ENCODE peak calls at places on chromosome X, in nine cellular contexts. One of them, this sample, is unnamed.

GRCh38 chrX:70979136-70979762 is 48.4 kb upstream of the SLC7A3 start:
- DNase-seq in NCI-H1105: no peak
- DNase-seq in LoVo: peak
- DNase-seq in foreskin fibroblast: peak
- DNase-seq in SK-N-SH: peak
- DNase-seq in iris pigment epithelial cell: peak
- DNase-seq in stimulated activated naive CD8-positive, alpha-beta T cell treated with anti-CD3 and anti-CD28 coated beads, Interleukin-15, Interleukin-2, amounts not matched to agents 100 U/mL and 50 U/mL, for 24 hours: peak
- DNase-seq in stimulated activated CD4-positive, alpha-beta T cell treated with anti-CD3 and anti-CD28 coated beads, TNF-alpha, amount 100 ng/mL, for 48 hours: no peak
- DNase-seq in OCI-LY7: no peak
- DNase-seq in this sample: no peak

GRCh38 chrX:13357925-13358324 is 38.1 kb upstream of the ATXN3L start:
- DNase-seq in NCI-H1105: peak
- DNase-seq in LoVo: no peak
- DNase-seq in foreskin fibroblast: no peak
- DNase-seq in SK-N-SH: no peak
- DNase-seq in iris pigment epithelial cell: peak
- DNase-seq in stimulated activated naive CD8-positive, alpha-beta T cell treated with anti-CD3 and anti-CD28 coated beads, Interleukin-15, Interleukin-2, amounts not matched to agents 100 U/mL and 50 U/mL, for 24 hours: no peak
- DNase-seq in stimulated activated CD4-positive, alpha-beta T cell treated with anti-CD3 and anti-CD28 coated beads, TNF-alpha, amount 100 ng/mL, for 48 hours: no peak
- DNase-seq in OCI-LY7: no peak
- DNase-seq in this sample: no peak

GRCh38 chrX:150198776-150199175 is 164.3 kb upstream of the MAMLD1 start:
- DNase-seq in NCI-H1105: no peak
- DNase-seq in LoVo: no peak
- DNase-seq in foreskin fibroblast: no peak
- DNase-seq in SK-N-SH: no peak
- DNase-seq in iris pigment epithelial cell: no peak
- DNase-seq in stimulated activated naive CD8-positive, alpha-beta T cell treated with anti-CD3 and anti-CD28 coated beads, Interleukin-15, Interleukin-2, amounts not matched to agents 100 U/mL and 50 U/mL, for 24 hours: no peak
- DNase-seq in stimulated activated CD4-positive, alpha-beta T cell treated with anti-CD3 and anti-CD28 coated beads, TNF-alpha, amount 100 ng/mL, for 48 hours: no peak
- DNase-seq in OCI-LY7: no peak
- DNase-seq in this sample: no peak

GRCh38 chrX:127038065-127038464 is 218.5 kb downstream of the PRR32 start:
- DNase-seq in NCI-H1105: no peak
- DNase-seq in LoVo: no peak
- DNase-seq in foreskin fibroblast: no peak
- DNase-seq in SK-N-SH: no peak
- DNase-seq in iris pigment epithelial cell: no peak
- DNase-seq in stimulated activated naive CD8-positive, alpha-beta T cell treated with anti-CD3 and anti-CD28 coated beads, Interleukin-15, Interleukin-2, amounts not matched to agents 100 U/mL and 50 U/mL, for 24 hours: no peak
- DNase-seq in stimulated activated CD4-positive, alpha-beta T cell treated with anti-CD3 and anti-CD28 coated beads, TNF-alpha, amount 100 ng/mL, for 48 hours: no peak
- DNase-seq in OCI-LY7: no peak
- DNase-seq in this sample: no peak

GRCh38 chrX:101408530-101408836 is 461 bp downstream of the HNRNPH2 start:
- DNase-seq in NCI-H1105: no peak
- DNase-seq in LoVo: no peak
- DNase-seq in foreskin fibroblast: no peak
- DNase-seq in SK-N-SH: no peak
- DNase-seq in iris pigment epithelial cell: no peak
- DNase-seq in stimulated activated naive CD8-positive, alpha-beta T cell treated with anti-CD3 and anti-CD28 coated beads, Interleukin-15, Interleukin-2, amounts not matched to agents 100 U/mL and 50 U/mL, for 24 hours: no peak
- DNase-seq in stimulated activated CD4-positive, alpha-beta T cell treated with anti-CD3 and anti-CD28 coated beads, TNF-alpha, amount 100 ng/mL, for 48 hours: no peak
- DNase-seq in OCI-LY7: no peak
- DNase-seq in this sample: no peak

GRCh38 chrX:68440940-68441339 is 7.6 kb upstream of the OPHN1 start:
- DNase-seq in NCI-H1105: peak
- DNase-seq in LoVo: peak
- DNase-seq in foreskin fibroblast: no peak
- DNase-seq in SK-N-SH: peak
- DNase-seq in iris pigment epithelial cell: peak
- DNase-seq in stimulated activated naive CD8-positive, alpha-beta T cell treated with anti-CD3 and anti-CD28 coated beads, Interleukin-15, Interleukin-2, amounts not matched to agents 100 U/mL and 50 U/mL, for 24 hours: no peak
- DNase-seq in stimulated activated CD4-positive, alpha-beta T cell treated with anti-CD3 and anti-CD28 coated beads, TNF-alpha, amount 100 ng/mL, for 48 hours: no peak
- DNase-seq in OCI-LY7: no peak
- DNase-seq in this sample: no peak

GRCh38 chrX:11430266-11430665 is 137.1 kb downstream of the AMELX start:
- DNase-seq in NCI-H1105: no peak
- DNase-seq in LoVo: no peak
- DNase-seq in foreskin fibroblast: no peak
- DNase-seq in SK-N-SH: no peak
- DNase-seq in iris pigment epithelial cell: peak
- DNase-seq in stimulated activated naive CD8-positive, alpha-beta T cell treated with anti-CD3 and anti-CD28 coated beads, Interleukin-15, Interleukin-2, amounts not matched to agents 100 U/mL and 50 U/mL, for 24 hours: no peak
- DNase-seq in stimulated activated CD4-positive, alpha-beta T cell treated with anti-CD3 and anti-CD28 coated beads, TNF-alpha, amount 100 ng/mL, for 48 hours: no peak
- DNase-seq in OCI-LY7: no peak
- DNase-seq in this sample: no peak

GRCh38 chrX:39519566-39520301 is 578.0 kb downstream of the BCOR start:
- DNase-seq in NCI-H1105: peak
- DNase-seq in LoVo: no peak
- DNase-seq in foreskin fibroblast: no peak
- DNase-seq in SK-N-SH: no peak
- DNase-seq in iris pigment epithelial cell: no peak
- DNase-seq in stimulated activated naive CD8-positive, alpha-beta T cell treated with anti-CD3 and anti-CD28 coated beads, Interleukin-15, Interleukin-2, amounts not matched to agents 100 U/mL and 50 U/mL, for 24 hours: no peak
- DNase-seq in stimulated activated CD4-positive, alpha-beta T cell treated with anti-CD3 and anti-CD28 coated beads, TNF-alpha, amount 100 ng/mL, for 48 hours: no peak
- DNase-seq in OCI-LY7: no peak
- DNase-seq in this sample: no peak

This sample was measured in GM13976.